ENCODE peak calls at places on chromosomes 4 and X, in seven cellular contexts. C, K, I, W, T, N and U are unnamed samples.
A peak's percentile ranks its signal among the peaks of the same experiment; 100 is the strongest.

GRCh38 chr4:12633058-12633651 is 851.0 kb downstream of the RAB28 start:
- DNase-seq in C (peak; percentile 56), K (peak; percentile 85), I (peak; percentile 91), W (peak; percentile 89), T (peak; percentile 92), N (peak; percentile 79), U (peak; percentile 85)

GRCh38 chr4:8818063-8818881 is 53.4 kb downstream of the HMX1 start:
- DNase-seq in C (no peak), K (peak; percentile 13), I (no peak), W (no peak), T (no peak), N (no peak), U (no peak)

GRCh38 chr4:177064724-177065394 is 244.8 kb upstream of the NEIL3 start:
- DNase-seq in C (no peak), K (no peak), I (no peak), W (peak; percentile 28), T (no peak), N (no peak), U (no peak)

GRCh38 chr4:92501456-92501855 is 197.7 kb downstream of the GRID2 start:
- DNase-seq in C (no peak), K (no peak), I (no peak), W (no peak), T (no peak), N (no peak), U (no peak)

GRCh38 chr4:37383579-37384229 is 139.2 kb downstream of the NWD2 start:
- DNase-seq in C (peak; percentile 40), K (peak; percentile 72), I (peak; percentile 83), W (peak; percentile 84), T (peak; percentile 71), N (peak; percentile 36), U (peak; percentile 73)

GRCh38 chr4:129682586-129682985 is 586.6 kb downstream of the C4orf33 start:
- DNase-seq in C (no peak), K (no peak), I (no peak), W (no peak), T (peak; percentile 41), N (no peak), U (no peak)

GRCh38 chrX:15973299-15973698 is 118.7 kb upstream of the AP1S2 start:
- DNase-seq in C (peak; percentile 34), K (peak; percentile 63), I (peak; percentile 35), W (peak; percentile 48), T (peak; percentile 62), N (peak; percentile 21), U (peak; percentile 66)

GRCh38 chr4:112515278-112516075 is 503 bp downstream of the NEUROG2 start:
- DNase-seq in C (peak; percentile 62), K (peak; percentile 68), I (peak; percentile 46), W (peak; percentile 59), T (peak; percentile 50), N (no peak), U (peak; percentile 18)

GRCh38 chr4:41437264-41437566 is 100.7 kb upstream of the LIMCH1 start:
- DNase-seq in C (no peak), K (peak; percentile 57), I (no peak), W (no peak), T (no peak), N (no peak), U (no peak)

GRCh38 chrX:38232287-38232686 is 11.6 kb upstream of the SRPX start:
- DNase-seq in C (peak; percentile 69), K (no peak), I (no peak), W (no peak), T (no peak), N (no peak), U (peak; percentile 23)

GRCh38 chr4:74037076-74037475 is 1.4 kb downstream of the CXCL3 start:
- DNase-seq in C (no peak), K (peak; percentile 50), I (no peak), W (peak; percentile 28), T (no peak), N (no peak), U (peak; percentile 40)

GRCh38 chr4:144583658-144584057 is 62.3 kb upstream of the HHIP start:
- DNase-seq in C (peak; percentile 58), K (no peak), I (no peak), W (no peak), T (no peak), N (no peak), U (peak; percentile 68)

GRCh38 chrX:21408324-21408723 is 34.1 kb downstream of the CNKSR2 start:
- DNase-seq in C (no peak), K (no peak), I (no peak), W (no peak), T (no peak), N (no peak), U (no peak)

GRCh38 chr4:159048166-159048886 is 54.6 kb upstream of the RAPGEF2 start:
- DNase-seq in C (peak; percentile 85), K (peak; percentile 57), I (peak; percentile 69), W (peak; percentile 63), T (no peak), N (no peak), U (peak; percentile 34)

GRCh38 chr4:38982356-38983095 is 49.7 kb downstream of the TMEM156 start:
- DNase-seq in C (peak; percentile 85), K (no peak), I (no peak), W (no peak), T (no peak), N (no peak), U (no peak)

DNA sequence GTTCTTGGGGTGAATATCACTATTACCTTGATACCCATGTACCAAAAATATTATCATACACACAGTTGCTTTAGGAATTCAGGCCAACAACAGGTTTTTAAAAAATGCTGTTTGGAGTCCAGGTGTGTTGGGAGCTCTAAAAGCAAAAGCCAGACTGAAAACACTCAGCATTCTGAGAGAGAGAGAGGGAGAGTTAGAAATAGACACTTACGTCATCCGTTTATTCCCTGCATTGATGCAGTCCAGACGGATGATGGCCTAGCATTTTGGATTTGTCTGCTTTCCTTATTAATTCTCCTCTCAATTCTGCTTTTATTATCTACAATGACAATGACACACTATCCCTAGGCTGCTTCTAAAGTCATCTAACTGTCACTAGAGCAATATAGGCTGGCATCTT is 358.3 kb upstream of the BOD1L1 start:
- DNase-seq in C (no peak), K (no peak), I (no peak), W (no peak), T (no peak), N (no peak), U (no peak)
- TF ChIP-seq EZH2phosphoT487 in C (no peak), K (no peak), I (no peak), W (no peak), T (no peak), N (no peak), U (no peak)

GRCh38 chrX:13569479-13570244 is at the start of gene EGFL6:
- DNase-seq in C (no peak), K (peak; percentile 56), I (peak; percentile 13), W (peak; percentile 38), T (no peak), N (no peak), U (no peak)
- TF ChIP-seq EZH2 in C (no peak), K (peak; percentile 62), I (no peak), W (no peak), T (no peak), N (no peak), U (no peak)

GRCh38 chr4:81571105-81571504 is 99.4 kb upstream of the RASGEF1B start:
- DNase-seq in C (no peak), K (no peak), I (no peak), W (no peak), T (no peak), N (no peak), U (no peak)

GRCh38 chr4:81566076-81566663 is 94.5 kb upstream of the RASGEF1B start:
- DNase-seq in C (peak; percentile 7), K (no peak), I (no peak), W (no peak), T (no peak), N (no peak), U (no peak)

GRCh38 chr4:81564025-81564424 is 92.3 kb upstream of the RASGEF1B start:
- DNase-seq in C (no peak), K (no peak), I (no peak), W (no peak), T (no peak), N (no peak), U (no peak)

GRCh38 chr4:81562093-81562492 is 90.4 kb upstream of the RASGEF1B start:
- DNase-seq in C (no peak), K (no peak), I (no peak), W (no peak), T (peak; percentile 85), N (no peak), U (no peak)

GRCh38 chr4:81565137-81565870 is 93.6 kb upstream of the RASGEF1B start:
- DNase-seq in C (peak; percentile 59), K (peak; percentile 34), I (peak; percentile 44), W (no peak), T (no peak), N (no peak), U (peak; percentile 23)
- H3K4me3 ChIP-seq in C (peak overlapping the region; percentile 52), K (no peak overlapping the region), I (no peak overlapping the region), W (no peak overlapping the region), T (no peak overlapping the region), N (no peak overlapping the region), U (no peak overlapping the region)

GRCh38 chrX:39724544-39724943 is 373.2 kb downstream of the BCOR start:
- DNase-seq in C (no peak), K (no peak), I (no peak), W (no peak), T (no peak), N (no peak), U (no peak)

GRCh38 chrX:39725928-39726619 is 371.7 kb downstream of the BCOR start:
- DNase-seq in C (peak; percentile 85), K (no peak), I (no peak), W (no peak), T (no peak), N (no peak), U (peak; percentile 35)

GRCh38 chrX:39728025-39728424 is 369.7 kb downstream of the BCOR start:
- DNase-seq in C (peak; percentile 32), K (no peak), I (peak; percentile 51), W (no peak), T (no peak), N (no peak), U (no peak)

GRCh38 chrX:39726810-39727209 is 370.9 kb downstream of the BCOR start:
- DNase-seq in C (peak; percentile 74), K (no peak), I (no peak), W (no peak), T (no peak), N (no peak), U (no peak)

GRCh38 chrX:39725114-39725513 is 372.6 kb downstream of the BCOR start:
- DNase-seq in C (no peak), K (no peak), I (no peak), W (no peak), T (no peak), N (no peak), U (no peak)
- TF ChIP-seq EZH2phosphoT487 in C (no peak), K (no peak), I (no peak), W (no peak), T (no peak), N (no peak), U (no peak)

GRCh38 chr4:173534439-173534838 is 4.4 kb upstream of the HAND2 start:
- DNase-seq in C (peak; percentile 26), K (no peak), I (no peak), W (peak; percentile 25), T (no peak), N (no peak), U (no peak)

GRCh38 chr4:173531085-173531965 is 1.3 kb upstream of the HAND2 start:
- DNase-seq in C (peak; percentile 79), K (peak; percentile 47), I (peak; percentile 39), W (peak; percentile 50), T (no peak), N (no peak), U (no peak)

GRCh38 chr4:173530326-173531062 is 465 bp upstream of the HAND2 start:
- DNase-seq in C (peak; percentile 69), K (peak; percentile 44), I (no peak), W (peak; percentile 28), T (no peak), N (no peak), U (no peak)

GRCh38 chr4:173535165-173535737 is 5.2 kb upstream of the HAND2 start:
- DNase-seq in C (no peak), K (no peak), I (no peak), W (no peak), T (no peak), N (no peak), U (no peak)

GRCh38 chr4:173532725-173533511 is 2.9 kb upstream of the HAND2 start:
- DNase-seq in C (no peak), K (no peak), I (no peak), W (peak; percentile 4), T (no peak), N (no peak), U (no peak)
- TF ChIP-seq EZH2 in C (no peak), K (no peak), I (no peak), W (peak; percentile 78), T (no peak), N (no peak), U (no peak)